ENCODE peak calls at places on chromosome 13, in five cellular contexts. F is tibial nerve, Q is PC-3, L is GM23248, R is esophagus squamous epithelium. U is an unnamed sample. For H3K4me1, the result is how much of the 10 kb centered on the place peaks cover.

GRCh38 chr13:87280139-87280538 is 391.0 kb upstream of the SLITRK5 start:
- DNase-seq in F (no peak), Q (peak), L (no peak), R (no peak), U (no peak)

GRCh38 chr13:42999491-42999890 is 7.5 kb upstream of the EPSTI1 start:
- DNase-seq in F (no peak), Q (no peak), L (no peak), R (no peak), U (no peak)

GRCh38 chr13:95689582-95689926 is 12.6 kb downstream of the DNAJC3 start:
- DNase-seq in F (no peak), Q (no peak), L (no peak), R (no peak), U (no peak)

GRCh38 chr13:48562296-48563066 is 29.6 kb upstream of the RCBTB2 start:
- DNase-seq in F (no peak), Q (peak), L (no peak), R (no peak), U (no peak)

GRCh38 chr13:87769445-87769844 is 98.3 kb downstream of the SLITRK5 start:
- DNase-seq in F (no peak), Q (no peak), L (no peak), R (no peak), U (no peak)

GRCh38 chr13:111944171-111944583 is 122.8 kb upstream of the SOX1 start:
- DNase-seq in F (no peak), Q (no peak), L (no peak), R (no peak), U (no peak)

GRCh38 chr13:83162493-83162892 is 719.8 kb downstream of the SLITRK1 start:
- DNase-seq in F (no peak), Q (no peak), L (no peak), R (no peak), U (peak)

GRCh38 chr13:45339867-45340266 is 1.1 kb downstream of the TPT1 start:
- DNase-seq in F (no peak), Q (no peak), L (peak), R (no peak), U (no peak)

GRCh38 chr13:38656699-38657098 is 30.2 kb upstream of the FREM2 start:
- DNase-seq in F (no peak), Q (no peak), L (no peak), R (no peak), U (no peak)

GRCh38 chr13:30908416-30908980 is 2.4 kb downstream of the MEDAG start:
- DNase-seq in F (peak), Q (no peak), L (peak), R (no peak), U (no peak)

GRCh38 chr13:37037231-37037630 is 22.3 kb downstream of the SUPT20H start:
- DNase-seq in F (no peak), Q (no peak), L (no peak), R (no peak), U (no peak)

GRCh38 chr13:44918323-44919102 is 70.8 kb downstream of the NUFIP1 start:
- DNase-seq in F (peak), Q (peak), L (peak), R (peak), U (peak)

GRCh38 chr13:100298116-100298681 is 209.3 kb downstream of the PCCA start:
- DNase-seq in F (no peak), Q (no peak), L (no peak), R (no peak), U (no peak)

GRCh38 chr13:38542601-38543000 is 144.3 kb upstream of the FREM2 start:
- DNase-seq in F (no peak), Q (peak), L (peak), R (no peak), U (no peak)

GRCh38 chr13:105327727-105328126 is 1207.7 kb downstream of the EFNB2 start:
- DNase-seq in F (no peak), Q (no peak), L (no peak), R (no peak), U (no peak)

GRCh38 chr13:21556051-21556450 is 47.9 kb downstream of the MICU2 start:
- DNase-seq in F (no peak), Q (no peak), L (peak), R (no peak), U (no peak)

GRCh38 chr13:110116072-110116487 is 190.9 kb downstream of the COL4A1 start:
- DNase-seq in F (peak), Q (peak), L (peak), R (no peak), U (peak)

GRCh38 chr13:106802917-106803316 is 235.0 kb upstream of the ARGLU1 start:
- DNase-seq in F (no peak), Q (no peak), L (no peak), R (no peak), U (peak)

GRCh38 chr13:32537580-32538233 is 888 bp downstream of the N4BP2L2 start:
- DNase-seq in F (peak), Q (no peak), L (peak), R (no peak), U (peak)

GRCh38 chr13:21837288-21837687 is 166.4 kb downstream of the FGF9 start:
- DNase-seq in F (no peak), Q (no peak), L (no peak), R (no peak), U (no peak)

GRCh38 chr13:63472736-63473135 is 2057.1 kb upstream of the PCDH20 start:
- DNase-seq in F (no peak), Q (no peak), L (no peak), R (no peak), U (no peak)

GRCh38 chr13:103403148-103403740 is 337.0 kb upstream of the SLC10A2 start:
- DNase-seq in F (no peak), Q (peak), L (no peak), R (no peak), U (no peak)

GRCh38 chr13:29540799-29541198 is 54.7 kb downstream of the SLC7A1 start:
- DNase-seq in F (no peak), Q (no peak), L (no peak), R (no peak), U (no peak)

GRCh38 chr13:109569938-109570711 is 216.3 kb downstream of the IRS2 start:
- DNase-seq in F (no peak), Q (no peak), L (no peak), R (no peak), U (no peak)

GRCh38 chr13:66751691-66752090 is 478.4 kb downstream of the PCDH9 start:
- DNase-seq in F (no peak), Q (no peak), L (no peak), R (no peak), U (no peak)

GRCh38 chr13:28652002-28652401 is 6.9 kb upstream of the POMP start:
- DNase-seq in F (no peak), Q (no peak), L (no peak), R (no peak), U (no peak)

GRCh38 chr13:39051157-39051556 is 12.9 kb downstream of the NHLRC3 start:
- DNase-seq in F (no peak), Q (peak), L (peak), R (no peak), U (no peak)

GRCh38 chr13:27432180-27432579 is 7.8 kb downstream of the GTF3A start:
- DNase-seq in F (no peak), Q (no peak), L (no peak), R (no peak), U (no peak)
- H3K4me1 ChIP-seq in F (under half), Q (under half), L (under half), R (under half), U (under half)

GRCh38 chr13:113017506-113018215 is 48.6 kb downstream of the MCF2L start:
- DNase-seq in F (no peak), Q (no peak), L (no peak), R (no peak), U (no peak)
- H3K27ac ChIP-seq in F (no peak), Q (no peak), L (no peak), R (peak), U (no peak)

GRCh38 chr13:52161193-52161646 is 1.8 kb upstream of the NEK3 start:
- DNase-seq in F (no peak), Q (no peak), L (no peak), R (no peak), U (no peak)
- H3K4me1 ChIP-seq in F (under half), Q (under half), L (under half), R (under half), U (under half)

GRCh38 chr13:46668302-46668720 is 115.3 kb downstream of the LRCH1 start:
- DNase-seq in F (peak), Q (peak), L (peak), R (no peak), U (no peak)

GRCh38 chr13:46665630-46666482 is 112.9 kb downstream of the LRCH1 start:
- DNase-seq in F (no peak), Q (peak), L (no peak), R (no peak), U (no peak)

GRCh38 chr13:46668906-46669525 is 116.0 kb downstream of the LRCH1 start:
- DNase-seq in F (no peak), Q (no peak), L (no peak), R (no peak), U (no peak)

GRCh38 chr13:46666727-46667456 is 113.9 kb downstream of the LRCH1 start:
- DNase-seq in F (no peak), Q (no peak), L (no peak), R (no peak), U (peak)

DNA sequence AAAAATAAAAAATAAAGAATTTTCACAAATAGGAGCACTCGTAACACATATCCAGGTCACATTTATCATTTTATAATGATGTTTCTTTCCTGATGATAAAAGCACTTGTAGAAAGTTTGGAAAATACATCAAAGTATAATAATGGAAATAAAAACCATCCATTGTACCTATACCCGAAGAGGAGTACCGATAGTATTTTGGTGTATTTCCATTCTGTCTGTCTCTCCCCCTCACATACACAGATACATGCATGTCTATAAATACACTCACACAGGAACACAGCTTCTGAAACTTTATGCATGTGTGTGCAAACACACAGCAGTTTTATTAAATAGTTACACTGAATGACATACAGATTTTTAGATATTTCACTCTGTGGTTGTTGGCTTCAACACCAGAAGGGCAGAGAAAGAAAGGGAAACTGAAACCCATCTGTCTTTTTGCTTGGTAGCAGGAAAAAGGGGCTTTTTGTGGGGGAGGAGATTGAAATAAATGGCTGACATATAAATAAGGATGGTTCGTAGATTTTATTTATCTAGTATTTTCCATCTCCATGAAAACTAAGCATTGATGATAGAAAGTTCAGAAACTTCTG is 114.8 kb downstream of the LRCH1 start:
- DNase-seq in F (no peak), Q (no peak), L (peak), R (no peak), U (no peak)
- H3K27ac ChIP-seq in F (peak), Q (peak), L (peak), R (peak), U (no peak)